ENCODE peak calls at places on chromosomes 12 and 14, in four cellular contexts. One of them, this sample, is unnamed.

GRCh38 chr12:48788852-48789775 is at the start of gene ADCY6:
- DNase-seq in adrenal gland: peak
- DNase-seq in thoracic aorta: no peak
- DNase-seq in natural killer cell: no peak
- DNase-seq in this sample: peak

GRCh38 chr14:32039401-32039800 is 37.7 kb upstream of the ARHGAP5 start:
- DNase-seq in adrenal gland: no peak
- DNase-seq in thoracic aorta: no peak
- DNase-seq in natural killer cell: no peak
- DNase-seq in this sample: no peak

GRCh38 chr14:74333909-74334308 is 14.4 kb upstream of the VRTN start:
- DNase-seq in adrenal gland: no peak
- DNase-seq in thoracic aorta: no peak
- DNase-seq in natural killer cell: no peak
- DNase-seq in this sample: no peak

GRCh38 chr12:119838781-119839180 is 38.3 kb downstream of the CIT start:
- DNase-seq in adrenal gland: no peak
- DNase-seq in thoracic aorta: no peak
- DNase-seq in natural killer cell: no peak
- DNase-seq in this sample: peak

GRCh38 chr12:131869871-131870418 is 24.5 kb upstream of the ULK1 start:
- DNase-seq in adrenal gland: no peak
- DNase-seq in thoracic aorta: no peak
- DNase-seq in natural killer cell: no peak
- DNase-seq in this sample: no peak

GRCh38 chr12:52873832-52874572 is 25.2 kb upstream of the KRT78 start:
- DNase-seq in adrenal gland: peak
- DNase-seq in thoracic aorta: peak
- DNase-seq in natural killer cell: peak
- DNase-seq in this sample: peak

GRCh38 chr14:75046899-75047298 is 4.4 kb downstream of the MLH3 start:
- DNase-seq in adrenal gland: no peak
- DNase-seq in thoracic aorta: no peak
- DNase-seq in natural killer cell: no peak
- DNase-seq in this sample: no peak

GRCh38 chr12:109905301-109905700 is 5.2 kb downstream of the TCHP start:
- DNase-seq in adrenal gland: no peak
- DNase-seq in thoracic aorta: no peak
- DNase-seq in natural killer cell: no peak
- DNase-seq in this sample: no peak

GRCh38 chr14:91891721-91892220 is 24.4 kb upstream of the TC2N start:
- DNase-seq in adrenal gland: no peak
- DNase-seq in thoracic aorta: no peak
- DNase-seq in natural killer cell: no peak
- DNase-seq in this sample: no peak

GRCh38 chr12:45730842-45731336 is 1.4 kb downstream of the ARID2 start:
- DNase-seq in adrenal gland: peak
- DNase-seq in thoracic aorta: no peak
- DNase-seq in natural killer cell: no peak
- DNase-seq in this sample: no peak

GRCh38 chr14:102464006-102464405 is 45.6 kb downstream of the ANKRD9 start:
- DNase-seq in adrenal gland: no peak
- DNase-seq in thoracic aorta: no peak
- DNase-seq in natural killer cell: no peak
- DNase-seq in this sample: no peak

GRCh38 chr14:75242546-75243273 is 35.9 kb upstream of the FOS start:
- DNase-seq in adrenal gland: no peak
- DNase-seq in thoracic aorta: no peak
- DNase-seq in natural killer cell: no peak
- DNase-seq in this sample: no peak

GRCh38 chr12:12713932-12714275 is 3.3 kb upstream of the CDKN1B start:
- DNase-seq in adrenal gland: no peak
- DNase-seq in thoracic aorta: no peak
- DNase-seq in natural killer cell: no peak
- DNase-seq in this sample: no peak

GRCh38 chr14:33564774-33565630 is 385.9 kb downstream of the EGLN3 start:
- DNase-seq in adrenal gland: no peak
- DNase-seq in thoracic aorta: no peak
- DNase-seq in natural killer cell: no peak
- DNase-seq in this sample: no peak

GRCh38 chr12:128586630-128587029 is 237.1 kb downstream of the SLC15A4 start:
- DNase-seq in adrenal gland: no peak
- DNase-seq in thoracic aorta: no peak
- DNase-seq in natural killer cell: no peak
- DNase-seq in this sample: no peak

GRCh38 chr12:39959016-39959415 is 146.9 kb downstream of the SLC2A13 start:
- DNase-seq in adrenal gland: no peak
- DNase-seq in thoracic aorta: no peak
- DNase-seq in natural killer cell: no peak
- DNase-seq in this sample: no peak

GRCh38 chr12:39959467-39959866 is 146.4 kb downstream of the SLC2A13 start:
- DNase-seq in adrenal gland: no peak
- DNase-seq in thoracic aorta: no peak
- DNase-seq in natural killer cell: no peak
- DNase-seq in this sample: no peak

GRCh38 chr12:39958377-39958776 is 147.5 kb downstream of the SLC2A13 start:
- DNase-seq in adrenal gland: no peak
- DNase-seq in thoracic aorta: no peak
- DNase-seq in natural killer cell: no peak
- DNase-seq in this sample: no peak
- TF ChIP-seq CTCF in adrenal gland: no peak
- TF ChIP-seq CTCF in thoracic aorta: no peak
- TF ChIP-seq CTCF in natural killer cell: no peak
- TF ChIP-seq CTCF in this sample: no peak

DNA sequence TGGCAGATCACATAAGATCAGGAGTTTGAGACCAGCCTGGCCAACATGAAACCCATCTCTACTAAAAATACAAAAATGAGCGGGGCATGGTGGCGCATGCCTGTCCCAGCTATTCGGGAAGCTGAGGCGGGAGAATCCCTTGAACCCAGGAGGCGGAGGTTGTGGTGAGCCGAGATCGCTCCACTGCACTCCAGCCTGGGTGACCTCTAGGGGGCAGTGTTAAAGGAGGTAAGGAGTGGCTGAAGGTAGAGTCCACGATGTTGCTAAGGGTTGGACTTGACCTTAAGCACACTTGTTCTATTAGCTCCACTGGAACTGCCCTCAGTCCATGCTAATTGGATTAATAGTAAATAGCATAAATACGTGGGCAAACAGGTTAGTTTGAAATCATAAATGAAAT is 62.4 kb upstream of the PSMC1 start:
- DNase-seq in adrenal gland: no peak
- DNase-seq in thoracic aorta: no peak
- DNase-seq in natural killer cell: no peak
- DNase-seq in this sample: peak
- TF ChIP-seq CTCF in adrenal gland: no peak
- TF ChIP-seq CTCF in thoracic aorta: no peak
- TF ChIP-seq CTCF in natural killer cell: peak
- TF ChIP-seq CTCF in this sample: peak

GRCh38 chr14:51651388-51652167 is at the start of gene FRMD6:
- DNase-seq in adrenal gland: peak
- DNase-seq in thoracic aorta: peak
- DNase-seq in natural killer cell: peak
- DNase-seq in this sample: peak

GRCh38 chr14:51652168-51653095 is 722 bp downstream of the FRMD6 start:
- DNase-seq in adrenal gland: peak
- DNase-seq in thoracic aorta: no peak
- DNase-seq in natural killer cell: peak
- DNase-seq in this sample: peak

GRCh38 chr14:51653855-51654548 is 2.3 kb downstream of the FRMD6 start:
- DNase-seq in adrenal gland: no peak
- DNase-seq in thoracic aorta: no peak
- DNase-seq in natural killer cell: no peak
- DNase-seq in this sample: no peak

GRCh38 chr14:51654549-51654879 is 2.8 kb downstream of the FRMD6 start:
- DNase-seq in adrenal gland: no peak
- DNase-seq in thoracic aorta: no peak
- DNase-seq in natural killer cell: no peak
- DNase-seq in this sample: no peak

DNA sequence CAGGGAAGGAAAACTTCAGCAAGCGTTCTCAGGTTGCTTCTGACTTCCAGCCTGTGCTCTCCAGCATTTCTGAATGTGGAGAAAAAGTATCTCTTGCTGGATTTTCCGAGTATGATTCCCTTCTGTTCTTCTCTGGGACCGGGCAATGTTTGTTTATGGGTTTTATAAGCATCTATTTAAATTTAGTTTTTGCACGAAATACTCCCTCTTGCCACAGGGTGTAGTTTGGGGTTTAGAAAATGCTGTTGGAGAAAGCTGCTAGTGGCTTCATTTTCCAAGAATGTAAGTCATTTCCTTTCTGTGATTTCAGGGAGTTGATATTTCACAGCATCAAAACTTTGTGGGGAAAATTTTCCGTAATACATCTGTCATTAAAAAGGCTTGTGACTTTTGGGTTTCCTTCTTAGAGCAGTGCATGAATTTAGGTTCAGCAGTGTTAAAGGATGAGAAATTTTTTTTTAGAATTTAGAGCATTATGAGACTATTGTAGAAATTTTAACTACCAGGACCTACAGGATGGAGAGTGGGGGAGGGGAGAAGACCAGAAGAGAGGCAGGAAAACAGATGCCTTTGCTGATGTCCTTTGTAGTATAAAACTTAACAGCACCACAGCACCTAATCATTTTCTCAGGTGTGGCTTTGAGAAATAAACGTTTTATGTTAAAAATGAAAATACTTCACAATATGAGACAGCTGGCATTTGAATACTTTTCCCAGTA is 1.5 kb downstream of the FRMD6 start:
- DNase-seq in adrenal gland: no peak
- DNase-seq in thoracic aorta: no peak
- DNase-seq in natural killer cell: no peak
- DNase-seq in this sample: no peak
- TF ChIP-seq CTCF in adrenal gland: peak
- TF ChIP-seq CTCF in thoracic aorta: peak
- TF ChIP-seq CTCF in natural killer cell: no peak
- TF ChIP-seq CTCF in this sample: no peak

GRCh38 chr14:76866469-76866868 is 40.3 kb downstream of the LRRC74A start:
- DNase-seq in adrenal gland: no peak
- DNase-seq in thoracic aorta: no peak
- DNase-seq in natural killer cell: no peak
- DNase-seq in this sample: no peak

GRCh38 chr14:76867536-76868452 is 41.6 kb downstream of the LRRC74A start:
- DNase-seq in adrenal gland: peak
- DNase-seq in thoracic aorta: no peak
- DNase-seq in natural killer cell: no peak
- DNase-seq in this sample: no peak

GRCh38 chr14:76868453-76869170 is 42.4 kb downstream of the LRRC74A start:
- DNase-seq in adrenal gland: no peak
- DNase-seq in thoracic aorta: no peak
- DNase-seq in natural killer cell: no peak
- DNase-seq in this sample: no peak

GRCh38 chr14:76872796-76873432 is 46.7 kb downstream of the LRRC74A start:
- DNase-seq in adrenal gland: peak
- DNase-seq in thoracic aorta: no peak
- DNase-seq in natural killer cell: peak
- DNase-seq in this sample: peak

GRCh38 chr14:76870146-76870545 is 43.9 kb downstream of the LRRC74A start:
- DNase-seq in adrenal gland: no peak
- DNase-seq in thoracic aorta: no peak
- DNase-seq in natural killer cell: no peak
- DNase-seq in this sample: peak
- TF ChIP-seq CTCF in adrenal gland: peak
- TF ChIP-seq CTCF in thoracic aorta: no peak
- TF ChIP-seq CTCF in natural killer cell: no peak
- TF ChIP-seq CTCF in this sample: peak

GRCh38 chr12:9910716-9911421 is 21.3 kb downstream of the CLEC2A start:
- DNase-seq in adrenal gland: no peak
- DNase-seq in thoracic aorta: no peak
- DNase-seq in natural killer cell: no peak
- DNase-seq in this sample: no peak

GRCh38 chr12:9907769-9908168 is 24.4 kb downstream of the CLEC2A start:
- DNase-seq in adrenal gland: no peak
- DNase-seq in thoracic aorta: no peak
- DNase-seq in natural killer cell: no peak
- DNase-seq in this sample: no peak

GRCh38 chr12:9908350-9908749 is 23.8 kb downstream of the CLEC2A start:
- DNase-seq in adrenal gland: no peak
- DNase-seq in thoracic aorta: no peak
- DNase-seq in natural killer cell: no peak
- DNase-seq in this sample: no peak

GRCh38 chr12:9911708-9912107 is 20.5 kb downstream of the CLEC2A start:
- DNase-seq in adrenal gland: no peak
- DNase-seq in thoracic aorta: no peak
- DNase-seq in natural killer cell: no peak
- DNase-seq in this sample: no peak

DNA sequence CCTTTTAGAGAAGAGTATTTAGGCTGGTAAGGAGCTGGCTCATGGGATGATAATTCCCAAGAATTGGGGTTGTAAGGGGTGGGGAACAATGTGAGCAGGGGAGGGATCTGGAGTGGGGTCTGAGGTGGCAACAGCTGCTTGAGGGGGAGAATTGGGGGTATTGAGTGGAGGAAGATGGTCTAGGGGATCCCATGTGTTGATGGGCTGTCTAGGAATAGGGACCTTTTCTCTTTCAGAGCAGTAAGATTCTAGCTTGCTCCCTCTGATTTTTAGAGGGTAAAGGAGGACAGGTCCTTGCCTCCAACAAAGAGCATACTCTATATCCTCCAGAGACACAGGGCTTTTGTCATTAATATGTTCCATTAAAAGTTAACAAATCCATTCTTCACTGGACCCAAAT is 22.4 kb downstream of the CLEC2A start:
- DNase-seq in adrenal gland: no peak
- DNase-seq in thoracic aorta: no peak
- DNase-seq in natural killer cell: no peak
- DNase-seq in this sample: no peak
- TF ChIP-seq CTCF in adrenal gland: no peak
- TF ChIP-seq CTCF in thoracic aorta: no peak
- TF ChIP-seq CTCF in natural killer cell: no peak
- TF ChIP-seq CTCF in this sample: no peak

DNA sequence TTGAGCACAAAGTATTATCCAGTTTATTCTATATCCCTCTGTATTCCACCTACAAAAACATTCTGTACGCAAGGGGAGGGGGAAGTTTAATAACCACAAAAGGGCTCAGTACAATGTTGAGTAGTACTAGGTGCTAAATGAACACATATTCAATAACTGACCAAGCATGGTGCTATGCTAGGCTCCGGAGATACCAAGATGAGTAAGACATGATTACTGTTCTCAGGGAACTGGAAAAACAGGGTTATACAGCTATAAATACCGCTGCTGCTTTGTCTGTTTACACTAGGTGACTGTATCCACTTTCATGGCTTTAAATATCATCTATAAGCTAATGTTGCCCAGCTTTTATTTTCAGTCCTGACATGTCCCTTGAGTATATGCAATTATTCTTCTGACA is 135.8 kb downstream of the INSM2 start:
- DNase-seq in adrenal gland: no peak
- DNase-seq in thoracic aorta: no peak
- DNase-seq in natural killer cell: no peak
- DNase-seq in this sample: no peak
- TF ChIP-seq CTCF in adrenal gland: no peak
- TF ChIP-seq CTCF in thoracic aorta: no peak
- TF ChIP-seq CTCF in natural killer cell: no peak
- TF ChIP-seq CTCF in this sample: no peak

GRCh38 chr12:2877047-2877958 is at the start of the genes FOXM1 and RHNO1:
- DNase-seq in adrenal gland: peak
- DNase-seq in thoracic aorta: peak
- DNase-seq in natural killer cell: peak
- DNase-seq in this sample: peak
- TF ChIP-seq CTCF in adrenal gland: peak
- TF ChIP-seq CTCF in thoracic aorta: peak
- TF ChIP-seq CTCF in natural killer cell: no peak
- TF ChIP-seq CTCF in this sample: no peak

GRCh38 chr12:85155791-85156190 is 119.6 kb downstream of the LRRIQ1 start:
- DNase-seq in adrenal gland: no peak
- DNase-seq in thoracic aorta: no peak
- DNase-seq in natural killer cell: no peak
- DNase-seq in this sample: no peak
- TF ChIP-seq CTCF in adrenal gland: no peak
- TF ChIP-seq CTCF in thoracic aorta: no peak
- TF ChIP-seq CTCF in natural killer cell: no peak
- TF ChIP-seq CTCF in this sample: peak

This sample was measured in glutamatergic neuron.